ENCODE peak calls at places on chromosomes 4 and X, in five cellular contexts. One of them, this sample, is unnamed. For H3K36me3, the result is how much of the 10 kb centered on the place peaks cover.

GRCh38 chrX:31580726-31581125 is 508.9 kb upstream of the FTHL17 start:
- DNase-seq in mucosa of descending colon: no peak
- DNase-seq in neural progenitor cell: peak
- DNase-seq in ovary: no peak
- DNase-seq in Peyer's patch: no peak
- DNase-seq in this sample: no peak

GRCh38 chr4:82799006-82799881 is 648 bp upstream of the SCD5 start:
- DNase-seq in mucosa of descending colon: no peak
- DNase-seq in neural progenitor cell: peak
- DNase-seq in ovary: no peak
- DNase-seq in Peyer's patch: no peak
- DNase-seq in this sample: no peak

GRCh38 chrX:74420194-74421035 is 878 bp upstream of the SLC16A2 start:
- DNase-seq in mucosa of descending colon: peak
- DNase-seq in neural progenitor cell: peak
- DNase-seq in ovary: peak
- DNase-seq in Peyer's patch: peak
- DNase-seq in this sample: peak

GRCh38 chrX:121755541-121755940 is 708.1 kb downstream of the GLUD2 start:
- DNase-seq in mucosa of descending colon: no peak
- DNase-seq in neural progenitor cell: peak
- DNase-seq in ovary: no peak
- DNase-seq in Peyer's patch: no peak
- DNase-seq in this sample: peak

GRCh38 chr4:139955600-139955999 is 198.4 kb downstream of the MAML3 start:
- DNase-seq in mucosa of descending colon: no peak
- DNase-seq in neural progenitor cell: no peak
- DNase-seq in ovary: no peak
- DNase-seq in Peyer's patch: no peak
- DNase-seq in this sample: no peak

GRCh38 chr4:82621212-82621611 is 59.4 kb upstream of the TMEM150C start:
- DNase-seq in mucosa of descending colon: no peak
- DNase-seq in neural progenitor cell: peak
- DNase-seq in ovary: no peak
- DNase-seq in Peyer's patch: no peak
- DNase-seq in this sample: no peak

GRCh38 chrX:132336172-132336571 is 116.9 kb upstream of the RAP2C start:
- DNase-seq in mucosa of descending colon: no peak
- DNase-seq in neural progenitor cell: no peak
- DNase-seq in ovary: no peak
- DNase-seq in Peyer's patch: no peak
- DNase-seq in this sample: no peak

GRCh38 chrX:139423186-139423585 is 107.4 kb upstream of the F9 start:
- DNase-seq in mucosa of descending colon: peak
- DNase-seq in neural progenitor cell: no peak
- DNase-seq in ovary: no peak
- DNase-seq in Peyer's patch: no peak
- DNase-seq in this sample: no peak

GRCh38 chr4:5033266-5033945 is 14.1 kb upstream of the CYTL1 start:
- DNase-seq in mucosa of descending colon: peak
- DNase-seq in neural progenitor cell: no peak
- DNase-seq in ovary: no peak
- DNase-seq in Peyer's patch: no peak
- DNase-seq in this sample: no peak

GRCh38 chrX:150731795-150732194 is 38.6 kb downstream of the MTMR1 start:
- DNase-seq in mucosa of descending colon: no peak
- DNase-seq in neural progenitor cell: no peak
- DNase-seq in ovary: no peak
- DNase-seq in Peyer's patch: no peak
- DNase-seq in this sample: no peak

GRCh38 chr4:472881-473574 is 25.9 kb downstream of the ZNF721 start:
- DNase-seq in mucosa of descending colon: no peak
- DNase-seq in neural progenitor cell: peak
- DNase-seq in ovary: no peak
- DNase-seq in Peyer's patch: no peak
- DNase-seq in this sample: no peak
- H3K36me3 ChIP-seq in mucosa of descending colon: under half
- H3K36me3 ChIP-seq in neural progenitor cell: under half
- H3K36me3 ChIP-seq in ovary: under half
- H3K36me3 ChIP-seq in Peyer's patch: under half
- H3K36me3 ChIP-seq in this sample: under half

GRCh38 chrX:307261-308111 is 11.1 kb downstream of the GTPBP6 start:
- DNase-seq in mucosa of descending colon: no peak
- DNase-seq in neural progenitor cell: no peak
- DNase-seq in ovary: no peak
- DNase-seq in Peyer's patch: no peak
- DNase-seq in this sample: no peak
- H3K36me3 ChIP-seq in mucosa of descending colon: under half
- H3K36me3 ChIP-seq in neural progenitor cell: under half
- H3K36me3 ChIP-seq in ovary: under half
- H3K36me3 ChIP-seq in Peyer's patch: under half
- H3K36me3 ChIP-seq in this sample: under half

DNA sequence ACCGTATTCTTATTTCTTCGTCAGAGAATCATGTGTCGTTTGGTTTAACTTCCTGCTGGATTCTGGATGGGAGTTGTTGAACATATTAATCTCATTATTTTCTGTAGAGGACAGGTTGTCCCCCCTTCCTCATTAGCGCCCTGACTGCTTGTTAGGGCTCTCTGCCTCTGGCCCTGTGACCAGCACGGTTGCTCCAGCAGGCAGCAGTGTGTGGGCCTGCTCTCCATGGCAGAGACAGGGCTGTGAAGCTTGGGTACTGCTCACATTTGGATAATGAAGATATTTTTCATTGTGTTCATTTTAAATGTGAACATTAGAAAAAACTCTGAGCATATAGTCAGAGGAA is 102.7 kb downstream of the KLHL8 start:
- DNase-seq in mucosa of descending colon: no peak
- DNase-seq in neural progenitor cell: no peak
- DNase-seq in ovary: no peak
- DNase-seq in Peyer's patch: no peak
- DNase-seq in this sample: no peak
- H3K36me3 ChIP-seq in mucosa of descending colon: under half
- H3K36me3 ChIP-seq in neural progenitor cell: under half
- H3K36me3 ChIP-seq in ovary: under half
- H3K36me3 ChIP-seq in Peyer's patch: under half
- H3K36me3 ChIP-seq in this sample: under half

GRCh38 chrX:39814391-39814790 is 283.4 kb downstream of the BCOR start:
- DNase-seq in mucosa of descending colon: peak
- DNase-seq in neural progenitor cell: no peak
- DNase-seq in ovary: no peak
- DNase-seq in Peyer's patch: no peak
- DNase-seq in this sample: no peak
- H3K36me3 ChIP-seq in mucosa of descending colon: under half
- H3K36me3 ChIP-seq in neural progenitor cell: under half
- H3K36me3 ChIP-seq in ovary: under half
- H3K36me3 ChIP-seq in Peyer's patch: under half
- H3K36me3 ChIP-seq in this sample: under half

GRCh38 chr4:6153874-6154273 is 46.5 kb downstream of the JAKMIP1 start:
- DNase-seq in mucosa of descending colon: no peak
- DNase-seq in neural progenitor cell: peak
- DNase-seq in ovary: no peak
- DNase-seq in Peyer's patch: no peak
- DNase-seq in this sample: no peak
- H3K36me3 ChIP-seq in mucosa of descending colon: under half
- H3K36me3 ChIP-seq in neural progenitor cell: under half
- H3K36me3 ChIP-seq in ovary: under half
- H3K36me3 ChIP-seq in Peyer's patch: under half
- H3K36me3 ChIP-seq in this sample: under half

GRCh38 chr4:128865132-128865531 is 55.6 kb downstream of the JADE1 start:
- DNase-seq in mucosa of descending colon: no peak
- DNase-seq in neural progenitor cell: no peak
- DNase-seq in ovary: no peak
- DNase-seq in Peyer's patch: no peak
- DNase-seq in this sample: no peak
- H3K36me3 ChIP-seq in mucosa of descending colon: under half
- H3K36me3 ChIP-seq in neural progenitor cell: under half
- H3K36me3 ChIP-seq in ovary: under half
- H3K36me3 ChIP-seq in Peyer's patch: under half
- H3K36me3 ChIP-seq in this sample: under half

DNA sequence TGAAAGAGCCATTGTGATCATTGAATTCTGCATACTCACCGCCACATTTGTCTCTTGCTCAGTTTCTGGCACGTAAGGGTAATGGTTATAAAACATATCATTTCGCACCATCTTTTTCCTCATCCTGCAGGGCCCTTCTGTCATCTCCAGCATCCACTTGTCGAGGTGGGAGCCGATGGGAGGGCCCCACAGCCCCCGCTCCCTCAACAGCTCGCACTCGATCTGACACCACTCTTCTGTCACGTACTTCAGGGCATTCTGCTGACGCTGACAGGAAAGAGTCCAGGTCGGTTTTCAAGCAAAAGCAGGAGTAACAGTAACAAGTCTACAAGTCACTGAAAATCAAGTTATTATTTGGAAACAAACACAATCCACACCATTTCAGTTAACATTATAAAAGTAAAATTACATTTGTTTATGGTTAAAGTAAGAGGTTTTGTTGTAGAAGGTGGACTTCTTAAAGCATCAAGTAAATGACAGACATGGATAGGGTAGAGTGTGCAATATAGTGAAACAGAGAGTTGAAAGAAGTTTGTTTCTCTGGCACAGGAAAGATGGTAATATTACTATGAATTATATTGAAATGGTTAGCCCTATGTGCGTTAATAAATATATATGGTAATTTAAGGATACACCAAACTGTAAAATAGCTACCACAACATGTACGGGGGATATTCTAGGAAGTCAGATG is 150.6 kb downstream of the CDS1 start:
- DNase-seq in mucosa of descending colon: no peak
- DNase-seq in neural progenitor cell: no peak
- DNase-seq in ovary: no peak
- DNase-seq in Peyer's patch: no peak
- DNase-seq in this sample: no peak
- H3K36me3 ChIP-seq in mucosa of descending colon: under half
- H3K36me3 ChIP-seq in neural progenitor cell: under half
- H3K36me3 ChIP-seq in ovary: under half
- H3K36me3 ChIP-seq in Peyer's patch: under half
- H3K36me3 ChIP-seq in this sample: under half

DNA sequence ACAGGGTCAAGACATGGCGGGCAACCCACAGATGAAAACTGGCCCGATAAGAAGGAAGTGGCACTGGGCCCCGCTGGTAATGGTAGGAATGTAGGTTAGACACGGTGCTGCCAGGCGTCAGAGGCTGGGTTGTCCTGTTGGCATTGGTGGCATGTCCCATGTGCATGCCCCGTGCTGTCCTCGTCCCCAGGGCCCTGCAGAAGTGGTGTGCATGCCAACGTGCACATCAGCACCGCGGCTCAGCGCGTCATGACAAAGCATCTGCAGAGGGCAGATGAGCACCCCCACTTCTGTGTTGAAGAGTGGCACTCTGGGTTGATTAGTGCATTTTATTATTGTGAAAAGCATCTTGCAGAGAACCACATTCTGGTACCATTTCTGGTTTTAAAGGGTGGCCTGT is 35.6 kb downstream of the NELFA start:
- DNase-seq in mucosa of descending colon: no peak
- DNase-seq in neural progenitor cell: no peak
- DNase-seq in ovary: no peak
- DNase-seq in Peyer's patch: no peak
- DNase-seq in this sample: no peak
- H3K36me3 ChIP-seq in mucosa of descending colon: under half
- H3K36me3 ChIP-seq in neural progenitor cell: under half
- H3K36me3 ChIP-seq in ovary: under half
- H3K36me3 ChIP-seq in Peyer's patch: under half
- H3K36me3 ChIP-seq in this sample: under half

DNA sequence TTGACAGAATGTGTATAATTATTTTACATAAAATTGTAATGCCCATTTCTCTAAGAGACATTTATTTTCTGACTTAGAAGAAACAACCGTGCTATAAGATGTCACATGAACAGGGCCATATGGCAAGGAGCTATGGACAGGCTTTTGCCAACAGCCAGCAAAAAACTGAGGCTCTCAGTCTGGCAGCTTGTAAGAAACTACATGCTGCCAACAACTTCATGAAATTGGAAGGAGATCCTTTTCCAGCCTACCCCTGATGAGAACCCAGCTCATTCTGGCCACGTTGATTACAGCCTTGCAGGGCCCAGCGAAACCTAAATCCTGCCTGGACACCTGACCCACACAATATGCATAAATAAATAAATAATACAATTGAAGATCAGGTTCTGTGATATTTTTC is 250.3 kb upstream of the ARSJ start:
- DNase-seq in mucosa of descending colon: no peak
- DNase-seq in neural progenitor cell: no peak
- DNase-seq in ovary: no peak
- DNase-seq in Peyer's patch: no peak
- DNase-seq in this sample: no peak
- H3K36me3 ChIP-seq in mucosa of descending colon: under half
- H3K36me3 ChIP-seq in neural progenitor cell: under half
- H3K36me3 ChIP-seq in ovary: under half
- H3K36me3 ChIP-seq in Peyer's patch: under half
- H3K36me3 ChIP-seq in this sample: under half

This sample was measured in Caco-2.